ENCODE peak calls at places on chromosomes 5 and 9, in four cellular contexts. O is sigmoid colon; Z is CD8-positive, alpha-beta T cell; W is lower lobe of right lung. X is an unnamed sample. For H3K9me3, the result is how much of the 10 kb centered on the place peaks cover.

GRCh38 chr9:7970666-7971335 is 171.2 kb upstream of the DMAC1 start:
- DNase-seq in O (no peak), Z (no peak), W (no peak), X (no peak)

GRCh38 chr5:135544666-135545045 is 8.9 kb upstream of the NEUROG1 start:
- DNase-seq in O (no peak), Z (no peak), W (no peak), X (no peak)

GRCh38 chr9:98615633-98616032 is 93.1 kb downstream of the GABBR2 start:
- DNase-seq in O (no peak), Z (no peak), W (no peak), X (no peak)

GRCh38 chr5:168073991-168074800 is 217.2 kb upstream of the WWC1 start:
- DNase-seq in O (no peak), Z (no peak), W (no peak), X (no peak)

GRCh38 chr5:41670854-41671791 is 160.7 kb upstream of the PLCXD3 start:
- DNase-seq in O (no peak), Z (no peak), W (no peak), X (no peak)

GRCh38 chr9:34387239-34387638 is 10.5 kb upstream of the MYORG start:
- DNase-seq in O (no peak), Z (no peak), W (no peak), X (no peak)

GRCh38 chr5:68303038-68303738 is 87.6 kb downstream of the PIK3R1 start:
- DNase-seq in O (no peak), Z (no peak), W (no peak), X (no peak)

GRCh38 chr5:137071941-137072340 is 427.2 kb downstream of the SPOCK1 start:
- DNase-seq in O (no peak), Z (no peak), W (no peak), X (no peak)

GRCh38 chr5:663436-664342 is 29.5 kb downstream of the TPPP start:
- DNase-seq in O (peak), Z (no peak), W (peak), X (no peak)

GRCh38 chr5:80619081-80619480 is 35.4 kb upstream of the MSH3 start:
- DNase-seq in O (no peak), Z (no peak), W (no peak), X (no peak)

GRCh38 chr5:143153332-143154119 is 250.0 kb downstream of the NR3C1 start:
- DNase-seq in O (peak), Z (no peak), W (no peak), X (peak)

GRCh38 chr5:10760033-10760975 is 730 bp downstream of the DAP start:
- DNase-seq in O (peak), Z (no peak), W (peak), X (peak)

GRCh38 chr5:80714570-80715298 is 60.0 kb upstream of the DHFR start:
- DNase-seq in O (no peak), Z (no peak), W (no peak), X (no peak)

GRCh38 chr5:150753463-150753862 is 5.4 kb downstream of the DCTN4 start:
- DNase-seq in O (no peak), Z (no peak), W (no peak), X (no peak)

GRCh38 chr5:151108566-151108965 is 27.7 kb upstream of the TNIP1 start:
- DNase-seq in O (peak), Z (no peak), W (no peak), X (no peak)

GRCh38 chr5:116438979-116439554 is 135.6 kb downstream of the SEMA6A start:
- DNase-seq in O (no peak), Z (no peak), W (no peak), X (no peak)

GRCh38 chr9:8652282-8652681 is 852.7 kb upstream of the DMAC1 start:
- DNase-seq in O (no peak), Z (no peak), W (no peak), X (no peak)

GRCh38 chr9:91465420-91465819 is 41.8 kb upstream of the NFIL3 start:
- DNase-seq in O (no peak), Z (no peak), W (no peak), X (no peak)

GRCh38 chr9:127796225-127796813 is 6.4 kb upstream of the FPGS start:
- DNase-seq in O (peak), Z (no peak), W (peak), X (no peak)

GRCh38 chr5:151156732-151157402 is 712 bp downstream of the ANXA6 start:
- DNase-seq in O (peak), Z (peak), W (no peak), X (no peak)

GRCh38 chr5:149212203-149212951 is 59.3 kb upstream of the AFAP1L1 start:
- DNase-seq in O (no peak), Z (no peak), W (no peak), X (no peak)

GRCh38 chr5:144429905-144430304 is 259.2 kb downstream of the KCTD16 start:
- DNase-seq in O (no peak), Z (no peak), W (no peak), X (no peak)

GRCh38 chr5:40334242-40334635 is 345.5 kb upstream of the PTGER4 start:
- DNase-seq in O (no peak), Z (no peak), W (no peak), X (no peak)

GRCh38 chr5:112142769-112143270 is 276.3 kb downstream of the EPB41L4A start:
- DNase-seq in O (no peak), Z (no peak), W (peak), X (no peak)

GRCh38 chr9:111873901-111874300 is 22.7 kb upstream of the UGCG start:
- DNase-seq in O (no peak), Z (no peak), W (no peak), X (no peak)

GRCh38 chr5:174801798-174802197 is 77.4 kb downstream of the MSX2 start:
- DNase-seq in O (no peak), Z (no peak), W (no peak), X (no peak)

GRCh38 chr9:96686638-96687335 is 31.7 kb upstream of the PRXL2C start:
- DNase-seq in O (peak), Z (peak), W (peak), X (peak)

GRCh38 chr5:142680605-142681259 is 5.2 kb downstream of the FGF1 start:
- DNase-seq in O (no peak), Z (no peak), W (no peak), X (no peak)

GRCh38 chr9:134827559-134827958 is 53.1 kb upstream of the FCN2 start:
- DNase-seq in O (no peak), Z (no peak), W (no peak), X (no peak)

GRCh38 chr5:93088997-93089396 is 492.0 kb downstream of the NR2F1-AS1 start:
- DNase-seq in O (no peak), Z (no peak), W (no peak), X (no peak)

GRCh38 chr5:130578354-130578753 is 586.7 kb downstream of the HINT1 start:
- DNase-seq in O (no peak), Z (no peak), W (no peak), X (no peak)

GRCh38 chr5:115168829-115169391 is 798 bp downstream of the TRIM36 start:
- DNase-seq in O (no peak), Z (no peak), W (no peak), X (no peak)

GRCh38 chr9:95521699-95522098 is 4.9 kb upstream of the PTCH1 start:
- DNase-seq in O (no peak), Z (no peak), W (no peak), X (no peak)

GRCh38 chr5:117299940-117300339 is 725.3 kb upstream of the SEMA6A start:
- DNase-seq in O (no peak), Z (no peak), W (no peak), X (no peak)

GRCh38 chr5:59125961-59126360 is 543.1 kb downstream of the RAB3C start:
- DNase-seq in O (no peak), Z (no peak), W (no peak), X (no peak)

GRCh38 chr9:136312436-136312835 is 8.5 kb upstream of the CCDC187 start:
- DNase-seq in O (no peak), Z (peak), W (no peak), X (no peak)

GRCh38 chr9:118614011-118614410 is 755.2 kb downstream of the BRINP1 start:
- DNase-seq in O (no peak), Z (no peak), W (no peak), X (no peak)
- H3K9me3 ChIP-seq in O (under half), Z (under half), W (under half), X (under half)

DNA sequence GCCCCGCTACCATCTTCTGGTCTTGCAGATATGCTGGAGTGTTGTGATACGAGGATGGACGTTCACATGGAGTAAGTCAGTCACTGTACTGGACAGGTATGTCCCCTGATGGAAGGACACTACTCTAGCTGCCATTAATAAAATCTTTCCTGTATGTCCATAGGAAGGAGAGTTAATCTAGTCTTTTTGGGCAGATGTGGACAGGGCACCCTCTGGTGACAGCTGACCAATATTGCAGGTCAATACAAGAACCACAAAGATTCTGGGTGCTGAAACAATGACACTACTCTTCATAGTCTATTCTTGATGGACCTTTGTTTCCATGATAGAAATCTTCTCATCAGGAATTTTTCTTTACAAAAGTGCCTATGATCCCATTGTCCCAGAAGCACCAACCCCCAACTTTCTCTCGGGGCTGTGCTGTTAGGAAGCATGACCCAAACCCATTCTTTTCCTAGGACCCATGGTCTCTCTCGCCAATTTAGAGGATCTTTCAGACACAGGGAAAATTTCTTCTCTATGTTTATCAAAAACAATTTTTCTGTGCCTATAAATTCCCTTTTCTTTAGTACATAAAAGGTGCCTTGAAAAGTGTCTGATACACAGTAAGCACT is 376.9 kb downstream of the DTWD2 start:
- DNase-seq in O (no peak), Z (no peak), W (no peak), X (no peak)
- TF ChIP-seq CTCF in O (no peak), Z (no peak), W (peak), X (peak)

GRCh38 chr9:137326436-137327060 is 24.5 kb upstream of the NRARP start:
- DNase-seq in O (no peak), Z (no peak), W (no peak), X (no peak)

GRCh38 chr9:137330689-137331088 is 28.6 kb upstream of the NRARP start:
- DNase-seq in O (no peak), Z (no peak), W (no peak), X (no peak)

GRCh38 chr9:137333016-137333726 is 31.1 kb upstream of the NRARP start:
- DNase-seq in O (peak), Z (no peak), W (no peak), X (no peak)

GRCh38 chr9:137336735-137337134 is 34.7 kb upstream of the NRARP start:
- DNase-seq in O (no peak), Z (no peak), W (no peak), X (no peak)

GRCh38 chr9:137331929-137332328 is 29.9 kb upstream of the NRARP start:
- DNase-seq in O (no peak), Z (no peak), W (no peak), X (no peak)
- H3K9me3 ChIP-seq in O (under half), Z (under half), W (under half), X (under half)

GRCh38 chr9:121581775-121582600 is 69.4 kb upstream of the DAB2IP start:
- DNase-seq in O (no peak), Z (no peak), W (no peak), X (peak)
- TF ChIP-seq CTCF in O (no peak), Z (no peak), W (no peak), X (no peak)

DNA sequence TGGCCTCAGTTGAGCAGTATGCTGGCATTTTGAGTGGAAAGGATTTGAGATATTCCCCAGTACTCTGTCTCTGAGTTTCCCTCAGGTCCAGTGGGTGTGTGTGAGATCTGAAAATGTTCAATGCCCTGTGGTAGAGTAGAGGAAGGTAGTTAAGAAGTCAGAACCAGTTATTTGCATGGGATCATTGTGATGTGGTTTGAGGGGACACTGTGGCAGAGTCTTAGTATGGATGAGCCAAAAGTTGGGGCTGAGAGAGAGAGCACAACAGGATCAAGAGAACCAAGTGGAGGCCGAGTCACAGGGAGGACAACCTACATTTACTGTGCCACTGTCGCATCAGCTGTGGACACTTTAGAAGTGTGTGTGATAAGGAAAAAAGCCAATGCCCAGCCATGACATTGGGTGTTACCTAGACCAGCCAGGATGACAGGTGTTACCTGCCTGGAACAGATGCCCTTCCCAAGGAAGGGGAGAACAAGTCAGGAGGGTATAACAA is 128.9 kb upstream of the IL12B start:
- DNase-seq in O (no peak), Z (no peak), W (no peak), X (no peak)
- H3K9me3 ChIP-seq in O (under half), Z (under half), W (under half), X (under half)

DNA sequence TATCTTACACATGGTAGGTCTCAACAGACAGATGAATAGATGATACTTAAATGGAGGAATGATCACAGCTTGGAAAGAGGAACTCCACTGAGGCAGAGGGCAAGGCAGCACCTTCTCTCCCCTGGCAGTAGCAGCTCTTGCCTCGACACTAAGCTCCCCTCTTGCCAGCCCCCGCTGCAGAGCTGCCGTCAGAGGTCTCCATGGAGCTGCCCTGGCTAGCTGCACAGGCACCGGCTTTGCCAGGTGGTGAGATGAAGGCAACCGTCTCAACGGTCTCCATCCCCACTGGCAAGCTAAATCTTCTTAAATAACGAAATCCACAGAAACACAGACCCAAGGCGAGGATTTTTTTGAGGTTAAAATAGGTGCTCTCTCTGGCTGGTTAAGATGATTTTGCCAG is 81.2 kb downstream of the CRB2 start:
- DNase-seq in O (no peak), Z (no peak), W (no peak), X (no peak)
- TF ChIP-seq CTCF in O (no peak), Z (no peak), W (no peak), X (no peak)

DNA sequence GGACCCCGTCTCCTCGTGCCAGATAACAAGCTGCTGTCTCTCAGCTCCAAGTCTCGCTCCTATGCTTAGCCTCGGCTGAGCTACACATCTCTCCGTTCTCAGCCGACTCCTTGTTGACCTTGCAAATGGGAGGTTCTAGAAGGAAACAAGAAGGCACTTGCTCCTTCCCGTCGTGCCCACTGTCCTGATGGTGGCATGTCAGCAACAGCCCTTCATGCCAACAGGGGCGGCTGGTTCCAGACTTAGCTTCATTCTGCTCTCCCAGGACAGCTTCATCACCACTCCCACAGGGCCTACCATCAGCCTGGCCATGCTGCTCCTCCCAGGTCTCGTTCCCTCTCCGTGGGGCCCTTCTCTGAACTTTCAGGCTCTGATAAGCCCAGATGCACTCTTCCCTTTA is 13.0 kb upstream of the RASGEF1C start:
- DNase-seq in O (no peak), Z (no peak), W (no peak), X (no peak)
- H3K9me3 ChIP-seq in O (under half), Z (under half), W (half or more), X (half or more)

GRCh38 chr5:124692324-124692723 is 54.1 kb downstream of the ZNF608 start:
- DNase-seq in O (no peak), Z (no peak), W (no peak), X (no peak)
- TF ChIP-seq CTCF in O (no peak), Z (no peak), W (no peak), X (no peak)

DNA sequence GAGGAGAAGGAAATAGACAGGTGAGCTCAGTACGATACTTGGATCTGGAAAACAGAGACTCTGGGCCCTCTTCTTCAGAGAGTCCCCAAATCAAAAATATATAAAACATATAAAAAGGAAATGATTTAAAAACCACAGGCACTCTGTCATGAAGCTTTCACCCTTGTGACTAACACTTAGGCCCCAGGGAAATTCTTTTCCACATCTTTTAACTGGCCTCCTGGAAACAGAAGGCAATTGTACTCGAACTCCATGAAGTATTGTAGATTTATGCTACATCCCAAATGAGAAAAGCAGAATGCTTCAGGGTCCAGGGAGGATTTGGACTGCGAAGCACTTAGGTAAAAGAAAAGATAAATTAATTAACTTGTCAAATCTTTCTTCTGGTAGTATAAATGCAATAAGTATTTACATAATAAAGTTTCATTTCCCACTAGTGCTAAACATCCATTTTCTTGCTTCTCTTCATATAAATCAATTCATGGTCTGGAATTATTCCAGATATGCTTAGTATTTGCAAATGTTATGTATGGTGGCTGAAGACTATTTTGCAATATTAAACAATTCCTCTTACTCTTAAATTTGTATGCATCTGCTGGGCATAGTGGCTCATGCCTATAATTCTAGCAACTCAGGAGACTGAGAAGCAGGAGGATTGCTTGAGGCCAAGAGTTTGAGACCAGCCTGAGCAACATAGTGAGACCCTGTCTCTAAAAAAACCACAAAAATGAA is 64.8 kb upstream of the ELL2 start:
- DNase-seq in O (no peak), Z (no peak), W (no peak), X (no peak)
- H3K9me3 ChIP-seq in O (under half), Z (under half), W (under half), X (under half)

DNA sequence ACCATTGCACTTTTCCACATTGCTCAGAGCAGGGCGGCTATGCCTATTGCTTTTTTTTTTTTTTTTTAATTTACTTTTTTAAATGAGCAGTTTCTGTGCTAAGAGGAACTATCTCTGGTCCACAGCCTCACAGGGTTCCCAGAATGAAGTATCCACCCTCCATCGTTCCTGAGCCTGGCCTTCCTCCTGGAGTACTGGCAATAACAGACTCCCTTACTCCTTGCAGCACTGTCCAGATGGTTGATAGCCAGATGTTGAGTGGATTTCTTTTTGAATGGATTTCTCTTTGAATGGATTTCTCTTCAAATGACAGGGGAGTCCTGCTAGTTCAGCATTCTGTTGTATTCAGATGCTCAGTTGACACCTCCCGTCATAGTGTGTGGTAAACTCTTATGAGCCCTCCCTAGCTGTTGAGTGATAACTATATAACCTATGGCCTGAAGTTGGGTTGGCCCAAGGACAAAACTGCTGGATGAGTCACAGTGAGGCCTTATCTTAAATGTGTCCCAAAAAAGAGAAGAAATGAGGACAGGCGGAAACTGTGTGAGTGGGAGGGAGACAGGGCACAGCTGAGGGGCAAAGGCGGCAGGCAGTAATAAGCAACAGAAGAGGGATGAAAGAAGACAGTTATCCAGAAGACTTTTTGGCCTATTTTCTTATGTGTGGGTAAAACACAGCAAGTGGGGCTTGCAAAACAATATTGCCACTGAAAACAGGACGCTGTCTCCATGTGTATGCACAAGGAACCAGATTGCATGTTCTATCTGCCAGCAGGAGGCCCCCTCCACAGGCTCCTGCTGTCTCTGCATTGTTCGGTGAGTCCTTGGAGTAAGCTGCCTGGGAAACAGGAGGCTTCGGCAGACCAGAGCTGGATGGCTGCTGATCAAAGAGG is 209.5 kb upstream of the S1PR3 start:
- DNase-seq in O (no peak), Z (no peak), W (no peak), X (peak)
- TF ChIP-seq CTCF in O (no peak), Z (no peak), W (peak), X (peak)

X was measured in left ventricle myocardium inferior.